ENCODE peak calls at places on chromosomes 4 and X, in five cellular contexts. One of them, this sample, is unnamed.

GRCh38 chrX:46572295-46572936 is 1.1 kb upstream of the CHST7 start:
- DNase-seq in esophagus squamous epithelium: no peak
- DNase-seq in Peyer's patch: no peak
- DNase-seq in fibroblast of lung: no peak
- DNase-seq in upper lobe of right lung: no peak
- DNase-seq in this sample: no peak

GRCh38 chrX:118254611-118255010 is 91.3 kb upstream of the WDR44 start:
- DNase-seq in esophagus squamous epithelium: no peak
- DNase-seq in Peyer's patch: peak; percentile 55
- DNase-seq in fibroblast of lung: peak; percentile 62
- DNase-seq in upper lobe of right lung: no peak
- DNase-seq in this sample: peak; percentile 84

GRCh38 chr4:11165052-11165451 is 263.6 kb downstream of the HS3ST1 start:
- DNase-seq in esophagus squamous epithelium: no peak
- DNase-seq in Peyer's patch: no peak
- DNase-seq in fibroblast of lung: no peak
- DNase-seq in upper lobe of right lung: no peak
- DNase-seq in this sample: no peak

GRCh38 chr4:186621959-186622553 is 66.7 kb upstream of the MTNR1A start:
- DNase-seq in esophagus squamous epithelium: no peak
- DNase-seq in Peyer's patch: no peak
- DNase-seq in fibroblast of lung: peak; percentile 88
- DNase-seq in upper lobe of right lung: no peak
- DNase-seq in this sample: no peak

GRCh38 chr4:74390677-74391076 is 25.7 kb downstream of the EREG start:
- DNase-seq in esophagus squamous epithelium: no peak
- DNase-seq in Peyer's patch: no peak
- DNase-seq in fibroblast of lung: no peak
- DNase-seq in upper lobe of right lung: no peak
- DNase-seq in this sample: no peak

GRCh38 chrX:49001521-49002090 is 458 bp downstream of the GRIPAP1 start:
- DNase-seq in esophagus squamous epithelium: no peak
- DNase-seq in Peyer's patch: peak; percentile 28
- DNase-seq in fibroblast of lung: peak; percentile 40
- DNase-seq in upper lobe of right lung: peak; percentile 64
- DNase-seq in this sample: peak; percentile 72

GRCh38 chr4:120636120-120636630 is 286.4 kb downstream of the PRDM5 start:
- DNase-seq in esophagus squamous epithelium: no peak
- DNase-seq in Peyer's patch: no peak
- DNase-seq in fibroblast of lung: no peak
- DNase-seq in upper lobe of right lung: no peak
- DNase-seq in this sample: no peak

GRCh38 chr4:44817905-44818304 is 91.5 kb upstream of the GNPDA2 start:
- DNase-seq in esophagus squamous epithelium: no peak
- DNase-seq in Peyer's patch: no peak
- DNase-seq in fibroblast of lung: no peak
- DNase-seq in upper lobe of right lung: no peak
- DNase-seq in this sample: no peak

GRCh38 chr4:146585761-146586333 is 52.8 kb upstream of the POU4F2 start:
- DNase-seq in esophagus squamous epithelium: no peak
- DNase-seq in Peyer's patch: no peak
- DNase-seq in fibroblast of lung: peak; percentile 58
- DNase-seq in upper lobe of right lung: no peak
- DNase-seq in this sample: no peak

GRCh38 chr4:42627887-42628646 is 28.8 kb downstream of the ATP8A1 start:
- DNase-seq in esophagus squamous epithelium: no peak
- DNase-seq in Peyer's patch: peak; percentile 71
- DNase-seq in fibroblast of lung: no peak
- DNase-seq in upper lobe of right lung: no peak
- DNase-seq in this sample: no peak

GRCh38 chr4:92270908-92271307 is 32.9 kb upstream of the GRID2 start:
- DNase-seq in esophagus squamous epithelium: no peak
- DNase-seq in Peyer's patch: no peak
- DNase-seq in fibroblast of lung: no peak
- DNase-seq in upper lobe of right lung: no peak
- DNase-seq in this sample: peak; percentile 60
- TF ChIP-seq CTCF in esophagus squamous epithelium: no peak
- TF ChIP-seq CTCF in Peyer's patch: no peak
- TF ChIP-seq CTCF in fibroblast of lung: no peak
- TF ChIP-seq CTCF in upper lobe of right lung: no peak
- TF ChIP-seq CTCF in this sample: peak; percentile 84

DNA sequence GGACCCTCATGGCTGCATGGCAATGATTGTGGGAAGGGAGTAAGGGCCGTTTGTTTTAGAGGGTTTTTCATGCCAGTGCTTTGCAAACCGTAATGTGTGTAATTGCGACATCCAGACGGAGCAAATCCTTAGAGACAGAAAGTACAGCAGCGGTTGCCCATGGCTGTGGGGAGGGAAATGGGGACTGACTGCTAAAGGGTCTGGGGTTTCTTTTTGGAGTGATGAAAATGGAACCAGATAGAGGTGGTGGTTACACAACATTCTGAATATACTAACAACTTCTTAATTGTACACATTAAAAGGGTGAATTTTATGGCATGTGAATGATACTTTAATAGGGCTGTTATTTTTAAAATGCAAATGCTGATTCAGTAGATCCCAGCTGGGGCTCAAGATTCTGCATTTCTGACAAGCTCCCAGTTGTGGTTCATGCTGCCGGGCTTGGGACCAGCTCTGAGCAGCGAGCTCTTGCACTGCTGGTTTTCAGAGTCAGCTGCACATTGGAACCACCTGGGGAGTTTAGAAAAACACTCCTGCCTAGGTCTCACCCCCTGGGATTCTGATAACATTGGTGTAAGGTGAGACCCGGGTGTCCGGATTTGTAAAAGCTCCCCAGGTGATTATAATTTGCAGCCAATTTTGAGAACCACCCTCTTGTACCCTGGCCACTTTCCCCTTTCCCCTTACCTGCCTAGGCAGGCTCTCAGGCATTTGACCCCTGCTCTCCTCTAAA is 47.7 kb downstream of the PRPS1 start:
- DNase-seq in esophagus squamous epithelium: no peak
- DNase-seq in Peyer's patch: no peak
- DNase-seq in fibroblast of lung: peak; percentile 75
- DNase-seq in upper lobe of right lung: no peak
- DNase-seq in this sample: peak; percentile 61
- H3K27ac ChIP-seq in esophagus squamous epithelium: peak overlapping the region; percentile 91
- H3K27ac ChIP-seq in Peyer's patch: peak overlapping the region; percentile 98
- H3K27ac ChIP-seq in fibroblast of lung: peak overlapping the region; percentile 58
- H3K27ac ChIP-seq in upper lobe of right lung: peak overlapping the region; percentile 98
- H3K27ac ChIP-seq in this sample: no peak overlapping the region

GRCh38 chrX:55582447-55582846 is 40.8 kb upstream of the FOXR2 start:
- DNase-seq in esophagus squamous epithelium: no peak
- DNase-seq in Peyer's patch: no peak
- DNase-seq in fibroblast of lung: no peak
- DNase-seq in upper lobe of right lung: no peak
- DNase-seq in this sample: no peak

GRCh38 chrX:55579115-55579514 is 44.1 kb upstream of the FOXR2 start:
- DNase-seq in esophagus squamous epithelium: no peak
- DNase-seq in Peyer's patch: no peak
- DNase-seq in fibroblast of lung: no peak
- DNase-seq in upper lobe of right lung: no peak
- DNase-seq in this sample: no peak
- H3K9me3 ChIP-seq in esophagus squamous epithelium: no peaks in the 10 kb centered on the region
- H3K9me3 ChIP-seq in Peyer's patch: no peaks in the 10 kb centered on the region
- H3K9me3 ChIP-seq in fibroblast of lung: no peaks in the 10 kb centered on the region
- H3K9me3 ChIP-seq in upper lobe of right lung: no peaks in the 10 kb centered on the region
- H3K9me3 ChIP-seq in this sample: no peaks in the 10 kb centered on the region

DNA sequence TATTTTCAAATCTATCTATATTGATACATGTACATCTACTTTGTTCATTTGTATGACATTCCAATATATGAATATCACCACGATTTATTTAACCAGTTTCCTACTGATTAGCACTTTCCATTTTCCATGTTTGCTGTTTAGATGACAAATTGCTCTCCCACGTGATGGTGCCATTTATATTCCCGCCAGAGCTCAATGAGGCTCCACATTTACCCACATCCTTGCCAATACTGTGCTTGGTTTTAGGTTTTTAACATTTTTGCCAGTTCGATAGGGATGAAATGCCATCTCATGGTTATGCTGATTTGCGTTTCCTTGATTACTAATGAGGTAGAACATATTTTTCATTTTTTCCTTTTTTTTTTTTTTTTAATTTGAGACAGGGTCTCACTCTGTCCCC is 86.7 kb upstream of the TRIM2 start:
- DNase-seq in esophagus squamous epithelium: no peak
- DNase-seq in Peyer's patch: no peak
- DNase-seq in fibroblast of lung: no peak
- DNase-seq in upper lobe of right lung: no peak
- DNase-seq in this sample: no peak
- TF ChIP-seq CTCF in esophagus squamous epithelium: no peak
- TF ChIP-seq CTCF in Peyer's patch: no peak
- TF ChIP-seq CTCF in fibroblast of lung: no peak
- TF ChIP-seq CTCF in upper lobe of right lung: no peak
- TF ChIP-seq CTCF in this sample: peak; percentile 35

GRCh38 chrX:18955676-18956075 is 28.2 kb downstream of the PHKA2 start:
- DNase-seq in esophagus squamous epithelium: no peak
- DNase-seq in Peyer's patch: no peak
- DNase-seq in fibroblast of lung: no peak
- DNase-seq in upper lobe of right lung: no peak
- DNase-seq in this sample: no peak
- H3K27ac ChIP-seq in esophagus squamous epithelium: no peak overlapping the region
- H3K27ac ChIP-seq in Peyer's patch: no peak overlapping the region
- H3K27ac ChIP-seq in fibroblast of lung: no peak overlapping the region
- H3K27ac ChIP-seq in upper lobe of right lung: no peak overlapping the region
- H3K27ac ChIP-seq in this sample: no peak overlapping the region

DNA sequence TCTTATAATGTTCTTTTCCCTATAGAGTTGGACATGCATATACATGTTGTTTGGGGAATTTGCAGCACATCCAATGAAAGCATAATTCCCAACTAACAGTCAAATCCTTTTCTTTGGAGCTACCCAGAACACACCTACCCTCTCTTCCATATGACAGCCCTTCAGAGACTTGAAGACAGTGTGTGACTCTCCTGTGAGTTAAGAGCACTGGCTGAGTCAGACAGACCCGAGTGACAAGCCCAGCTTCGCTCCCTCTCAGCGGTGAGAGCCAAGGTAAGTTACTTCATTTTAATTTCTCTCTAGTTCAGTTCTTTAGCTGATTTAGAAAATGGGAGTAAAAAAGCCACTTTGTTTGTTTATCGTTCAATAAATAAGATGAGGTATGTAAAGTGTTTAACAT is 86.3 kb downstream of the RTL9 start:
- DNase-seq in esophagus squamous epithelium: no peak
- DNase-seq in Peyer's patch: no peak
- DNase-seq in fibroblast of lung: no peak
- DNase-seq in upper lobe of right lung: no peak
- DNase-seq in this sample: no peak
- H3K9me3 ChIP-seq in esophagus squamous epithelium: no peaks in the 10 kb centered on the region
- H3K9me3 ChIP-seq in Peyer's patch: no peaks in the 10 kb centered on the region
- H3K9me3 ChIP-seq in fibroblast of lung: no peaks in the 10 kb centered on the region
- H3K9me3 ChIP-seq in upper lobe of right lung: no peaks in the 10 kb centered on the region
- H3K9me3 ChIP-seq in this sample: no peaks in the 10 kb centered on the region

GRCh38 chrX:132676561-132677186 is 187.8 kb upstream of the MBNL3 start:
- DNase-seq in esophagus squamous epithelium: no peak
- DNase-seq in Peyer's patch: no peak
- DNase-seq in fibroblast of lung: no peak
- DNase-seq in upper lobe of right lung: no peak
- DNase-seq in this sample: peak; percentile 59
- TF ChIP-seq CTCF in esophagus squamous epithelium: no peak
- TF ChIP-seq CTCF in Peyer's patch: no peak
- TF ChIP-seq CTCF in fibroblast of lung: no peak
- TF ChIP-seq CTCF in upper lobe of right lung: no peak
- TF ChIP-seq CTCF in this sample: peak; percentile 71

GRCh38 chr4:184666670-184667069 is 17.1 kb downstream of the PRIMPOL start:
- DNase-seq in esophagus squamous epithelium: no peak
- DNase-seq in Peyer's patch: no peak
- DNase-seq in fibroblast of lung: no peak
- DNase-seq in upper lobe of right lung: no peak
- DNase-seq in this sample: no peak

GRCh38 chr4:184668096-184668495 is 18.6 kb downstream of the PRIMPOL start:
- DNase-seq in esophagus squamous epithelium: no peak
- DNase-seq in Peyer's patch: no peak
- DNase-seq in fibroblast of lung: no peak
- DNase-seq in upper lobe of right lung: no peak
- DNase-seq in this sample: no peak

GRCh38 chr4:184671101-184671500 is 21.6 kb downstream of the PRIMPOL start:
- DNase-seq in esophagus squamous epithelium: no peak
- DNase-seq in Peyer's patch: no peak
- DNase-seq in fibroblast of lung: no peak
- DNase-seq in upper lobe of right lung: no peak
- DNase-seq in this sample: no peak

GRCh38 chr4:184669251-184669650 is 19.7 kb downstream of the PRIMPOL start:
- DNase-seq in esophagus squamous epithelium: no peak
- DNase-seq in Peyer's patch: no peak
- DNase-seq in fibroblast of lung: no peak
- DNase-seq in upper lobe of right lung: no peak
- DNase-seq in this sample: no peak

DNA sequence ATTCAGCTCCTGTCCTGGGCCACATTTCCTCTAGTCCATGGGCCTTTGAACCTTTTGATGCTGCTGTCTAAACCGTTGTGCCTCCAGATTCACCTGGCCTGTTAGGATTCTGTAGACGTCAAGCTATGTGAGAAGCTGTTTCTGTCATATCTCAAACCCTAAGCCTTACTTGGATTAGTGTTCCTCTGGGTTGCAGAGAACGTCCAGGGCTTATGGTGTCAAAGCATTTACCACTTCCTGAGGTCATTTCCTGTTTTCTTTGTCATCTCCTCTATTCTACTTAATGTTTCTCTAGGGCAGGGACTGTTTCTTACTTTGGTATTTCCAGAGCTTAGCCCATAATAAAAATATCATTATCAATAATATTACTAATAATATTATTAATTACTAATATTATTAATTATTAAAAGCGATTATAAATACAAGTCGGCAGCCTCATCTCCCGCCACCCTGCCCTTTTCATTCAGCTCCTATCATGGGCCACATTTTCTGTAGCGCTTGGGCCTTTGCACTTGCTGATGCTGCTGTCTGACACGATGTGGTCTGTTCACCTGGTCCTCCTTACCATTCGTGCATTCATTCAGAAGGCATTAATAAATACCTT is 19.1 kb downstream of the PRIMPOL start:
- DNase-seq in esophagus squamous epithelium: no peak
- DNase-seq in Peyer's patch: no peak
- DNase-seq in fibroblast of lung: no peak
- DNase-seq in upper lobe of right lung: no peak
- DNase-seq in this sample: no peak
- H3K27ac ChIP-seq in esophagus squamous epithelium: no peak overlapping the region
- H3K27ac ChIP-seq in Peyer's patch: peak overlapping the region; percentile 50
- H3K27ac ChIP-seq in fibroblast of lung: no peak overlapping the region
- H3K27ac ChIP-seq in upper lobe of right lung: no peak overlapping the region
- H3K27ac ChIP-seq in this sample: no peak overlapping the region

GRCh38 chrX:54891573-54891972 is 29.1 kb upstream of the TRO start:
- DNase-seq in esophagus squamous epithelium: no peak
- DNase-seq in Peyer's patch: no peak
- DNase-seq in fibroblast of lung: peak; percentile 39
- DNase-seq in upper lobe of right lung: no peak
- DNase-seq in this sample: peak; percentile 60

GRCh38 chrX:54885740-54886139 is 34.9 kb upstream of the TRO start:
- DNase-seq in esophagus squamous epithelium: no peak
- DNase-seq in Peyer's patch: no peak
- DNase-seq in fibroblast of lung: no peak
- DNase-seq in upper lobe of right lung: no peak
- DNase-seq in this sample: no peak
- H3K9me3 ChIP-seq in esophagus squamous epithelium: no peaks in the 10 kb centered on the region
- H3K9me3 ChIP-seq in Peyer's patch: no peaks in the 10 kb centered on the region
- H3K9me3 ChIP-seq in fibroblast of lung: no peaks in the 10 kb centered on the region
- H3K9me3 ChIP-seq in upper lobe of right lung: no peaks in the 10 kb centered on the region
- H3K9me3 ChIP-seq in this sample: no peaks in the 10 kb centered on the region

This sample was measured in endodermal cell.